ENCODE peak calls at places on chromosomes 1 and 21, in seven cellular contexts. X is head of caudate nucleus, M is endothelial cell, T is Ammon's horn, P is NCI-H446 treated with DMSO at 0.1 percent for 48 hours, Z is RPMI7951, Q is transverse colon. L is an unnamed sample.

GRCh38 chr1:90074137-90074536 is 79.2 kb downstream of the ZNF326 start:
- DNase-seq in X (no peak), P (no peak), T (no peak), Z (no peak), Q (no peak), M (no peak), L (no peak)

GRCh38 chr1:60950431-60951068 is 131.8 kb upstream of the NFIA start:
- DNase-seq in Q (no peak), M (no peak), X (no peak), Z (no peak), P (no peak), T (no peak), L (no peak)

GRCh38 chr1:112332751-112333150 is 63.3 kb upstream of the CTTNBP2NL start:
- DNase-seq in X (no peak), P (no peak), M (no peak), Q (no peak), T (no peak), Z (no peak), L (peak; percentile 43)

GRCh38 chr1:46487818-46488218 is 1.8 kb upstream of the DMBX1 start:
- DNase-seq in M (peak; percentile 56), T (no peak), X (no peak), Z (no peak), Q (no peak), P (no peak), L (no peak)

GRCh38 chr1:228308085-228308601 is 98.5 kb downstream of the TRIM11 start:
- DNase-seq in Q (no peak), M (no peak), Z (no peak), T (no peak), P (no peak), X (no peak), L (no peak)

GRCh38 chr1:244186372-244186771 is 135.3 kb downstream of the ZBTB18 start:
- DNase-seq in Z (no peak), X (no peak), P (no peak), Q (no peak), T (no peak), M (no peak), L (no peak)

GRCh38 chr1:66437136-66437401 is 96.9 kb upstream of the SGIP1 start:
- DNase-seq in M (no peak), X (no peak), T (no peak), Q (no peak), P (no peak), Z (peak; percentile 35), L (no peak)

GRCh38 chr1:180854001-180854400 is 58.7 kb upstream of the KIAA1614 start:
- DNase-seq in M (no peak), P (no peak), Q (no peak), T (no peak), Z (no peak), X (no peak), L (no peak)

GRCh38 chr1:230857077-230857476 is 11.2 kb downstream of the C1orf198 start:
- DNase-seq in Z (peak; percentile 87), M (no peak), Q (no peak), X (peak; percentile 89), T (peak; percentile 88), P (no peak), L (no peak)

GRCh38 chr1:181992072-181992471 is 69.4 kb downstream of the ZNF648 start:
- DNase-seq in M (no peak), T (no peak), P (no peak), Q (no peak), X (no peak), Z (no peak), L (no peak)

GRCh38 chr21:46125846-46126301 is 28.0 kb downstream of the COL6A2 start:
- DNase-seq in Q (peak; percentile 6), P (no peak), Z (no peak), X (no peak), T (no peak), M (no peak), L (no peak)

GRCh38 chr1:5628416-5628815 is 363.8 kb downstream of the NPHP4 start:
- DNase-seq in T (no peak), P (no peak), Z (no peak), X (no peak), M (no peak), Q (no peak), L (no peak)

GRCh38 chr1:100649128-100649527 is 70.4 kb upstream of the VCAM1 start:
- DNase-seq in M (no peak), P (no peak), Z (no peak), Q (no peak), T (no peak), X (no peak), L (no peak)

GRCh38 chr1:246151796-246152434 is 355.2 kb downstream of the SMYD3 start:
- DNase-seq in Q (no peak), P (no peak), Z (no peak), X (no peak), M (no peak), T (no peak), L (no peak)

GRCh38 chr1:156471496-156472490 is 28.8 kb downstream of the MEF2D start:
- DNase-seq in T (no peak), Q (peak; percentile 90), X (no peak), P (no peak), Z (no peak), M (no peak), L (no peak)

GRCh38 chr1:84957956-84958355 is 39.0 kb downstream of the MCOLN2 start:
- DNase-seq in Q (no peak), P (no peak), X (no peak), M (no peak), Z (no peak), T (no peak), L (no peak)

GRCh38 chr1:43410571-43410970 is 20.9 kb downstream of the SZT2 start:
- DNase-seq in T (no peak), M (no peak), P (no peak), Z (no peak), Q (no peak), X (no peak), L (no peak)

GRCh38 chr1:2127181-2128145 is 67.1 kb downstream of the FAAP20 start:
- DNase-seq in Z (no peak), X (peak; percentile 78), T (peak; percentile 73), P (no peak), Q (no peak), M (no peak), L (no peak)

GRCh38 chr1:65946960-65947359 is 154.3 kb downstream of the PDE4B start:
- DNase-seq in T (no peak), Z (peak; percentile 34), X (no peak), P (no peak), Q (no peak), M (no peak), L (no peak)

GRCh38 chr1:94345148-94345721 is 73.0 kb upstream of the ABCD3 start:
- DNase-seq in T (no peak), X (no peak), P (no peak), M (no peak), Q (no peak), Z (no peak), L (no peak)

GRCh38 chr1:6497215-6497866 is 5.9 kb upstream of the PLEKHG5 start:
- DNase-seq in Q (peak; percentile 57), Z (peak; percentile 46), T (peak; percentile 45), M (peak; percentile 50), X (peak; percentile 73), P (no peak), L (peak; percentile 67)

GRCh38 chr1:117014209-117014608 is 12.6 kb downstream of the CD101 start:
- DNase-seq in T (no peak), Z (peak; percentile 52), X (no peak), Q (no peak), P (no peak), M (no peak), L (peak; percentile 35)

GRCh38 chr21:20729376-20729775 is 268.8 kb upstream of the NCAM2 start:
- DNase-seq in T (no peak), Z (no peak), X (no peak), M (no peak), P (no peak), Q (no peak), L (peak; percentile 12)

GRCh38 chr1:160129558-160129957 is 14.0 kb downstream of the ATP1A2 start:
- DNase-seq in X (no peak), M (no peak), T (no peak), P (no peak), Z (no peak), Q (no peak), L (no peak)

GRCh38 chr1:115142616-115143015 is 53.3 kb upstream of the TSPAN2 start:
- DNase-seq in X (no peak), T (no peak), P (no peak), M (no peak), Q (no peak), Z (peak; percentile 37), L (no peak)

GRCh38 chr1:116679828-116680628 is 12.5 kb upstream of the IGSF3 start:
- DNase-seq in Z (no peak), T (no peak), P (no peak), X (no peak), Q (no peak), M (no peak), L (no peak)

GRCh38 chr1:96309783-96310182 is 411.8 kb upstream of the PTBP2 start:
- DNase-seq in T (no peak), Z (peak; percentile 88), P (no peak), Q (no peak), X (no peak), M (no peak), L (peak; percentile 47)

GRCh38 chr1:20665736-20666135 is 4.6 kb upstream of the DDOST start:
- DNase-seq in Z (no peak), Q (no peak), P (no peak), X (no peak), T (no peak), M (no peak), L (no peak)

GRCh38 chr1:48853006-48853405 is 76.3 kb upstream of the BEND5 start:
- DNase-seq in Q (no peak), X (no peak), T (no peak), M (no peak), Z (peak; percentile 95), P (peak; percentile 74), L (peak; percentile 39)

GRCh38 chr1:152035406-152036315 is 1.1 kb downstream of the S100A11 start:
- DNase-seq in T (no peak), P (no peak), M (peak; percentile 18), Z (peak; percentile 26), X (no peak), Q (peak; percentile 48), L (peak; percentile 44)

GRCh38 chr1:241406421-241406820 is 49.4 kb upstream of the RGS7 start:
- DNase-seq in Z (peak; percentile 43), X (no peak), T (no peak), Q (no peak), P (no peak), M (no peak), L (no peak)

GRCh38 chr1:110672753-110673108 is 2.0 kb downstream of the KCNA3 start:
- DNase-seq in P (no peak), Q (peak; percentile 32), M (no peak), X (no peak), Z (no peak), T (peak; percentile 11), L (no peak)

GRCh38 chr1:110555807-110556470 is 37.0 kb upstream of the KCNA10 start:
- DNase-seq in Q (no peak), P (peak; percentile 50), X (peak; percentile 92), Z (no peak), T (peak; percentile 91), M (no peak), L (no peak)

L was measured in RWPE1.